ENCODE peak calls at places on chromosomes 11 and 22, in nine cellular contexts. B is thoracic aorta, D is lung, Z is mesendoderm, L is tibial artery, U is IMR-90, H is trophoblast cell, C is left ventricle myocardium inferior, Q is neural progenitor cell. W is an unnamed sample. For H3K4me1, the result is how much of the 10 kb centered on the place peaks cover.

GRCh38 chr11:34850339-34850738 is 65.8 kb downstream of the APIP start:
- DNase-seq in B (no peak), D (no peak), Z (no peak), L (no peak), U (no peak), H (peak), C (no peak), Q (no peak), W (no peak)

GRCh38 chr11:110069158-110069737 is 23.9 kb upstream of the ZC3H12C start:
- DNase-seq in B (no peak), D (peak), Z (no peak), L (peak), U (peak), H (peak), C (peak), Q (no peak), W (no peak)

GRCh38 chr11:3014314-3014938 is 22.3 kb upstream of the NAP1L4 start:
- DNase-seq in B (no peak), D (no peak), Z (no peak), L (no peak), U (no peak), H (no peak), C (no peak), Q (no peak), W (no peak)

GRCh38 chr11:119024430-119025098 is 6.0 kb downstream of the TRAPPC4 start:
- DNase-seq in B (no peak), D (no peak), Z (peak), L (no peak), U (no peak), H (peak), C (no peak), Q (no peak), W (no peak)

GRCh38 chr22:21076907-21077625 is 31.3 kb downstream of the LRRC74B start:
- DNase-seq in B (no peak), D (no peak), Z (no peak), L (no peak), U (no peak), H (no peak), C (no peak), Q (no peak), W (no peak)

GRCh38 chr11:34647131-34647530 is 26.2 kb downstream of the EHF start:
- DNase-seq in B (no peak), D (no peak), Z (no peak), L (no peak), U (peak), H (no peak), C (no peak), Q (no peak), W (no peak)

GRCh38 chr22:50570861-50571260 is 7.4 kb downstream of the CPT1B start:
- DNase-seq in B (no peak), D (no peak), Z (no peak), L (no peak), U (no peak), H (no peak), C (no peak), Q (no peak), W (no peak)

GRCh38 chr11:114086394-114086793 is 26.9 kb downstream of the ZBTB16 start:
- DNase-seq in B (no peak), D (no peak), Z (no peak), L (no peak), U (no peak), H (no peak), C (no peak), Q (no peak), W (no peak)

GRCh38 chr11:31757245-31757835 is 53.8 kb downstream of the PAX6 start:
- DNase-seq in B (no peak), D (no peak), Z (no peak), L (no peak), U (no peak), H (no peak), C (no peak), Q (no peak), W (no peak)

GRCh38 chr11:117170210-117170609 is 8.3 kb upstream of the SIDT2 start:
- DNase-seq in B (no peak), D (no peak), Z (no peak), L (no peak), U (peak), H (no peak), C (no peak), Q (no peak), W (no peak)

GRCh38 chr22:22327723-22328122 is 83.1 kb downstream of the VPREB1 start:
- DNase-seq in B (no peak), D (no peak), Z (no peak), L (no peak), U (no peak), H (no peak), C (no peak), Q (no peak), W (no peak)

GRCh38 chr11:112150517-112150916 is 13.4 kb downstream of the IL18 start:
- DNase-seq in B (no peak), D (no peak), Z (no peak), L (no peak), U (no peak), H (no peak), C (no peak), Q (no peak), W (no peak)
- H3K27ac ChIP-seq in B (no peak), D (no peak), Z (no peak), L (no peak), U (no peak), H (no peak), C (no peak), Q (no peak), W (no peak)

DNA sequence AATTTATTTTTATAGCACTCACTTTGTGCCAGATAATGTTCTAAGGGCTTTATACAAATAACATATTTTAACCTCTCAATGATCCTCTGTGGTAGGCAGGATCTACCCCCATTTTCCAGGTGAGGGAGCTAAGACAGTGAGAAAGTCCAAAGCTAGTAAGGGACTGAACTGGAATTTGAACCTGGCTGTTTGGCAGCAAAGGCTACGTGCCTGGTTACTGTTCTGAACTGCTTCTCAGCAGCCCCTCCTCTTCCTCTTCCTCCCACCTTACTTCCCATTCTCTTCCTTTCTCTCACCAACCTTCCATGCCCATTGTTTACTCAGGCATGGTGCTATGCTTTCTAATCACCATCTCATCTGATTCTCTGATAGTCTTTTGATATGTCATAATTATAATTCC is 82.0 kb downstream of the INSC start:
- DNase-seq in B (no peak), D (no peak), Z (no peak), L (no peak), U (no peak), H (no peak), C (no peak), Q (no peak), W (no peak)
- H3K4me1 ChIP-seq in B (half or more), D (under half), Z (under half), L (under half), U (under half), H (under half), C (under half), Q (under half), W (under half)

DNA sequence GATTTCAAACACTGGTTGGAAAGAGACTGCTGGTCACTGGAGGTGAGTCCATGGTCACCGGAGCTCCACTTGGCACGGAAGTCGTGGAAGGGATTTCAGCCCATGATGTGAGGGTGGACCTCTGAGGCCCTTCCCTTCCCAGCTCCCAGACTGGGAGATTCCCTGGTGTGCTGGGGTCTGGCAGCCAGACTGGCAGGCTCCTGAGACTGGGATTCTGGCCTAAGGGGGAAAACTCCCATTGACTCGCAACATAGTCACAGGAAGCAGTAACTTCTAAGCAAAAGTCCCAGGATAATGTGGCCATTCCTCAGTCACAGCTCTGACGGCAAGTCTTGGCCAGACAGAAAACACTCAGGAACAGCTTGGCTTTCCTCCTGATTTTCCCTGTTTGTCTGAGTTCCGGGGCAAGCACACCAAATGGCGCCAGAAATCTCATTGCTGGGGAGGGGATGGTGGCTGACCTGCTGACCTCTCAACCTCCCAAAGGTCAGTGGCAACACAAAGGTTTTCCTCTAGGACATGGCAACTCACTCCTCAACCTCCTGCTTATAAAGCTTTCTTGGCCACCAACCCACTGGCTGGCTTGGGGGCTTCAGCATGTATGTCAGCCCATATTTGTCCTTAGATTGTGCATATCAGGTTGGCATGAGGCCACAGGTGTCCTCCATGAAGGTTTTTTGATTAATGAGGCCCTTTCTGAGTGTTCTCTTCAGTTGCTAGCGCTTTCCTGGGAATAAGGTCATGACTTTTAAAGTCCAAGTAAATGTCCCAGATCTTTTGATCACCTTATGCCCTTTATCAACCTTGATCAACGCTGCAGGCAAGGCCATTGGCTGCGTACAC is 99.5 kb downstream of the CCDC81 start:
- DNase-seq in B (no peak), D (no peak), Z (no peak), L (peak), U (peak), H (no peak), C (peak), Q (no peak), W (no peak)
- H3K27ac ChIP-seq in B (peak), D (peak), Z (no peak), L (peak), U (peak), H (peak), C (peak), Q (no peak), W (no peak)

GRCh38 chr11:129694966-129695365 is 120.7 kb upstream of the TMEM45B start:
- DNase-seq in B (no peak), D (no peak), Z (no peak), L (no peak), U (no peak), H (no peak), C (no peak), Q (no peak), W (no peak)
- H3K4me1 ChIP-seq in B (under half), D (under half), Z (under half), L (under half), U (under half), H (under half), C (under half), Q (under half), W (under half)

GRCh38 chr22:26552466-26552865 is 37.5 kb downstream of the TPST2 start:
- DNase-seq in B (no peak), D (no peak), Z (no peak), L (no peak), U (peak), H (no peak), C (no peak), Q (no peak), W (no peak)
- H3K27ac ChIP-seq in B (no peak), D (peak), Z (peak), L (no peak), U (peak), H (no peak), C (no peak), Q (no peak), W (peak)

GRCh38 chr11:128734439-128735224 is 40.8 kb downstream of the FLI1 start:
- DNase-seq in B (no peak), D (no peak), Z (no peak), L (peak), U (no peak), H (peak), C (peak), Q (no peak), W (peak)
- H3K4me1 ChIP-seq in B (under half), D (under half), Z (under half), L (under half), U (under half), H (under half), C (half or more), Q (under half), W (half or more)